ENCODE peak calls at places on chromosomes 13 and 19, in five cellular contexts. I, B, Y, M and N are unnamed samples.

GRCh38 chr19:49327878-49328544 is 3.0 kb upstream of the SLC6A16 start:
- DNase-seq in I (no peak), B (peak), Y (peak), M (no peak), N (no peak)

GRCh38 chr13:66994097-66994496 is 236.0 kb downstream of the PCDH9 start:
- DNase-seq in I (no peak), B (peak), Y (peak), M (peak), N (no peak)

GRCh38 chr13:44352202-44352601 is 21.4 kb upstream of the SERP2 start:
- DNase-seq in I (no peak), B (no peak), Y (no peak), M (no peak), N (no peak)

GRCh38 chr19:29836409-29836825 is 24.6 kb downstream of the CCNE1 start:
- DNase-seq in I (no peak), B (no peak), Y (no peak), M (no peak), N (no peak)

GRCh38 chr13:23433171-23434153 is at the start of gene SACS:
- DNase-seq in I (no peak), B (peak), Y (peak), M (peak), N (no peak)

GRCh38 chr19:10398819-10399218 is 4.5 kb downstream of the CDC37 start:
- DNase-seq in I (no peak), B (no peak), Y (no peak), M (no peak), N (no peak)

GRCh38 chr13:95553614-95554385 is 1.3 kb downstream of the CLDN10 start:
- DNase-seq in I (no peak), B (no peak), Y (no peak), M (no peak), N (no peak)

GRCh38 chr13:33119886-33120543 is 103.8 kb downstream of the KL start:
- DNase-seq in I (no peak), B (peak), Y (peak), M (no peak), N (no peak)